ENCODE peak calls at places on chromosomes 5 and 9, in eight cellular contexts. U, X, Z, E, D, R, L and T are unnamed samples.

GRCh38 chr5:761206-761771 is 23.2 kb downstream of the ZDHHC11B start:
- DNase-seq in U (no peak), X (no peak), Z (no peak), E (no peak), D (no peak), R (no peak), L (peak), T (peak)

GRCh38 chr5:162209005-162209605 is 141.5 kb downstream of the GABRG2 start:
- DNase-seq in U (peak), X (no peak), Z (no peak), E (no peak), D (peak), R (no peak), L (no peak), T (peak)

GRCh38 chr5:76849767-76850291 is at the start of gene S100Z:
- DNase-seq in U (no peak), X (no peak), Z (no peak), E (no peak), D (no peak), R (no peak), L (no peak), T (no peak)

GRCh38 chr9:68841292-68842052 is 136.4 kb downstream of the PIP5K1B start:
- DNase-seq in U (no peak), X (no peak), Z (no peak), E (no peak), D (no peak), R (no peak), L (no peak), T (no peak)

GRCh38 chr9:114619205-114619758 is 8.2 kb downstream of the TMEM268 start:
- DNase-seq in U (no peak), X (no peak), Z (no peak), E (no peak), D (no peak), R (no peak), L (peak), T (peak)

GRCh38 chr9:107328510-107328909 is 45.4 kb downstream of the RAD23B start:
- DNase-seq in U (no peak), X (no peak), Z (no peak), E (no peak), D (no peak), R (no peak), L (no peak), T (no peak)

GRCh38 chr5:145350501-145350900 is 484.6 kb downstream of the PRELID2 start:
- DNase-seq in U (no peak), X (no peak), Z (no peak), E (no peak), D (no peak), R (no peak), L (no peak), T (no peak)

GRCh38 chr5:122078116-122078865 is at the start of gene LOX:
- DNase-seq in U (peak), X (peak), Z (peak), E (peak), D (peak), R (peak), L (peak), T (peak)

GRCh38 chr5:154541553-154541952 is 63.5 kb upstream of the HAND1 start:
- DNase-seq in U (peak), X (no peak), Z (no peak), E (peak), D (no peak), R (no peak), L (no peak), T (no peak)

GRCh38 chr5:128681096-128681495 is 143.1 kb upstream of the FBN2 start:
- DNase-seq in U (no peak), X (no peak), Z (no peak), E (no peak), D (no peak), R (no peak), L (no peak), T (no peak)

GRCh38 chr9:98038958-98039357 is 17.6 kb upstream of the NANS start:
- DNase-seq in U (no peak), X (no peak), Z (no peak), E (no peak), D (no peak), R (no peak), L (no peak), T (no peak)

GRCh38 chr9:130866474-130866965 is 30.1 kb downstream of the QRFP start:
- DNase-seq in U (peak), X (peak), Z (peak), E (peak), D (peak), R (peak), L (no peak), T (peak)

GRCh38 chr5:151298063-151298462 is 5.5 kb downstream of the SLC36A3 start:
- DNase-seq in U (peak), X (no peak), Z (no peak), E (no peak), D (no peak), R (no peak), L (no peak), T (peak)

DNA sequence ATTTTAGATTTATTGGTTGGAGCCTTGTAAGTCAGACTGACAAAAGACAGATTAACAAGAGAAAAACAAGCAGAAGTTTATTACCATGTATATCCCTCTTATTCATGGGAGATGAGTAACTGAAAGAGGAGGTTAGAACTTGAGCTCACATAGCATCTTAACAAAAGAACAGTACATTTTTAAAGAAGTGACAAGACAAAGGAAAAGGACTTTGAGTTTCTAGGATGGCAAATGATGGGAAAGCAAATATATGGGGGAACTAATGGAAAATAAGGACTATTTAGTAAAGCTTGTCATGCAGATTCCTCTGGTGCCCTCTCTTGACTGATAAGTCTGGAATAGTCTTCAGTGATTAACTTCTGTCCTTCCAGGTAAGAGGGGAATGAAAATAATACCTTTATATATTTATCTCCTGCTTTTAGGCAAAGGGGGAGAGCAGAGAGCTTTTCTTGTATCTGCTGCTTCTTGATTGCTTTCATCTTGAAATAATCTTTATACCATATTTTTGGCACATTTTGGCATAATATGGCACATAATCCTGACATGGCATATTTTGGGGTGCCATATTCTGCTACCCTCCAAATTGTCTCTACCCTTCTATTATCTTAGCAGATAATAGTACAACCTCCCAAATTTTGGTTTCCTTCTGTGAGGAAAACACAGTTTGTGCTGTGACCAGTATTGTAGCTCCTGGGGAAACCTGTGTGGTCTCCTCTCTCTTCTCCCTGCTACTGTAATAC is 206.8 kb downstream of the TMC1 start:
- DNase-seq in U (no peak), X (no peak), Z (no peak), E (no peak), D (no peak), R (no peak), L (no peak), T (no peak)
- H3K27ac ChIP-seq in U (no peak), X (no peak), Z (no peak), E (no peak), D (no peak), R (no peak), L (no peak), T (no peak)

DNA sequence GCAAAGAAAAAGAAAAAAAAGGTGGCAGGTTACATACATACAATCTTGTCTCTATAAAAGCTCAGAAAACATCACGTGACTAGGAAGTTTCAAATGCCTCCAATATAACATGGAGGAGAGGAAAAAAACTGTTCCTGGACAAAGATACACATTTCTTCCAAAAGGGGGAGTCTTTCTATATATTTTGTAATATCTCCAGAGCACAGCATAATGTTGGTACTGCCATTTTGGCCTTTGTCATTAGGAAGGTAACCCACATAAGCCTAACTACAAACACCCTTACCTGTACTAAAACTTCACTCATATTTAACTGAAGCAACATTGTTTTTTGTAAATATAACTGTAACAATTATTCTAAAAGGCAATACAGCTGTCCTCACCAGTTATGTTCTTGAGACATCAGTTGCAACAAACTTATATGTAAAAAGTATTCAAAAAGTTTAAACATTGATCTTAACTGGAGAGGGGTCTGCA is 1.2 kb upstream of the BTF3 start:
- DNase-seq in U (peak), X (no peak), Z (no peak), E (no peak), D (no peak), R (no peak), L (no peak), T (no peak)
- TF ChIP-seq POLR2A in U (no peak), X (no peak), Z (no peak), E (no peak), D (no peak), R (no peak), L (no peak), T (no peak)

DNA sequence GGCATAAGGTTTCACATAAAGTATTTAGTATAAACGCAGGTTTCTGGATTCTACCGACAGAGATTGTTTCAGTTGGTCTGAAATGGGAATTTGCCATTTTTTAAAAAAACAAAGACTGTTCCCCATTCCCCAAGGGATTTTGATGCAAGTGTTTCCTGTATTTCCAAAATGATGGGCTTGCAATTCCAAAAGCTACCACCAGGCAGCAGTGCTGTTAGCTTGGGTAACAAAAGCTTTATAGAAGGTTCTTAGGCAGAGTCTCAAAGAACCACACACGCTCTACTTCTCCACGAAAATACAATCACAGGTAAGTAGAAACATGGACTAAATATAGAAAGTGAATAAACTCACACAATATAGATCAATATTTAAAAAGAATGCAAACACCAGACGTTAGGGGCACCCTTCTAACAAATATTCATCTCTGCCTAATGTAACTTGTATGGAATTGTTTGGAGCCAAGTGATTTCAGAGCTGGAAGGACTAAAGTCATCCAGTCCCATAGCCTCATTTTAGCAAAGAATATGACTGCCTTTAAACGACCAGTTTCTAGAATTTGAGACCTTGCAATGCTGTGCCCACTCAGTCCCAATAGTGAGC is 154.3 kb downstream of the SPOCK1 start:
- DNase-seq in U (peak), X (peak), Z (no peak), E (no peak), D (peak), R (no peak), L (no peak), T (no peak)
- H3K27ac ChIP-seq in U (no peak), X (no peak), Z (no peak), E (no peak), D (no peak), R (no peak), L (no peak), T (no peak)

DNA sequence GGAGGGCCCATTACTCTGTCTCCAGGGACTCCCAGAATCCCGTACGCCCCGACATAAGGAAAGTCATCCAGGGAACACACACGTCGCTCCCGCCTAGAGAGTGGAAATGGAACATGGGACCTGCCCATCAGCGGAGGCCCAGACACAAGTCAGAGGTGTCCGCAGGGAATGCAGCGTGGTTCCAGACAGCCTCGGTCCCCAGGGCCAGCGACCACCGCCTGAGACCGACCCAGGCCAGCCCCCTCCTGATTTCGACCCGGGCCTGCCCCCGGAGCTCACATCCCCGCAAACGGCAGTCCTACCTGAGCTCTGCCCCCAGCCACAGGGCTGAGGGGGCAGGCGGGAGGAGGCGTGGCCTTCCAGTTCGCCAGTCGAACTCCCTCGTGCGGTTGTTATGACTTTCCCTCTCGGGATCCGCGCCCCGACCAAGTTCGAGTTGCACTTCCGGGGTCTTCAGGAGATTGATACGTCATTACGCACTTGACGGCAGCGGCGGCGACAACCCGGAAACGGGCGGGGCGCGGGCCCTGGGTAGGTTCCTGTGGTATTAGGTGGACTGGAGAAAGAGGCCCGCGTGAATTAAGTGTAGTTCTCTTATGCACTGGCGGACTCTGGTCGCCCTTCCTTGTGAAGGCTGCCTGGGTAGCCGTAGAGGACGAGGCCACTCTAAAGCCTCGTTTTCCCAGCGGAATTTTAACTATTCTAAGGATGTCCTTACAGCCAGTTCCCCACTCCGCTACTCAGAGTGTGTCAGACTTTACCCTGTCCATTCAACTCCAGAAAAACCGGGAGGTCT is 370.0 kb upstream of the POU5F2 start:
- DNase-seq in U (peak), X (peak), Z (peak), E (peak), D (peak), R (peak), L (peak), T (peak)
- TF ChIP-seq POLR2A in U (peak), X (peak), Z (peak), E (peak), D (peak), R (peak), L (peak), T (peak)